ENCODE peak calls at places on chromosomes 13 and 19, in eight cellular contexts. One of them, this sample, is unnamed.
A peak's percentile ranks its signal among the peaks of the same experiment; 100 is the strongest.

GRCh38 chr13:41782086-41782485 is 178.8 kb downstream of the VWA8 start:
- DNase-seq in small intestine: no peak
- DNase-seq in GM23248: no peak
- DNase-seq in psoas muscle: no peak
- DNase-seq in CD4-positive, alpha-beta memory T cell: no peak
- DNase-seq in breast epithelium: no peak
- DNase-seq in CD4-positive, CD25-positive, alpha-beta regulatory T cell: no peak
- DNase-seq in PC-3: no peak
- DNase-seq in this sample: no peak

GRCh38 chr19:27776020-27776419 is 1436.9 kb downstream of the UQCRFS1 start:
- DNase-seq in GM23248: peak; percentile 68
- DNase-seq in psoas muscle: no peak
- DNase-seq in CD4-positive, CD25-positive, alpha-beta regulatory T cell: no peak
- DNase-seq in small intestine: no peak
- DNase-seq in PC-3: peak; percentile 25
- DNase-seq in CD4-positive, alpha-beta memory T cell: no peak
- DNase-seq in breast epithelium: no peak
- DNase-seq in this sample: no peak

GRCh38 chr13:21232196-21232595 is 55.7 kb downstream of the MRPL57 start:
- DNase-seq in breast epithelium: no peak
- DNase-seq in CD4-positive, CD25-positive, alpha-beta regulatory T cell: no peak
- DNase-seq in psoas muscle: peak; percentile 62
- DNase-seq in GM23248: peak; percentile 67
- DNase-seq in PC-3: no peak
- DNase-seq in CD4-positive, alpha-beta memory T cell: no peak
- DNase-seq in small intestine: no peak
- DNase-seq in this sample: peak; percentile 25

GRCh38 chr19:47153266-47153665 is 22.6 kb downstream of the SAE1 start:
- DNase-seq in GM23248: no peak
- DNase-seq in small intestine: no peak
- DNase-seq in PC-3: no peak
- DNase-seq in psoas muscle: no peak
- DNase-seq in breast epithelium: no peak
- DNase-seq in CD4-positive, CD25-positive, alpha-beta regulatory T cell: no peak
- DNase-seq in CD4-positive, alpha-beta memory T cell: no peak
- DNase-seq in this sample: no peak

GRCh38 chr13:29805994-29806748 is 44.2 kb downstream of the UBL3 start:
- DNase-seq in small intestine: no peak
- DNase-seq in psoas muscle: no peak
- DNase-seq in PC-3: no peak
- DNase-seq in CD4-positive, alpha-beta memory T cell: no peak
- DNase-seq in breast epithelium: no peak
- DNase-seq in CD4-positive, CD25-positive, alpha-beta regulatory T cell: no peak
- DNase-seq in GM23248: no peak
- DNase-seq in this sample: no peak

GRCh38 chr19:39082167-39082566 is 2.0 kb upstream of the ACP7 start:
- DNase-seq in PC-3: no peak
- DNase-seq in CD4-positive, alpha-beta memory T cell: no peak
- DNase-seq in breast epithelium: no peak
- DNase-seq in small intestine: no peak
- DNase-seq in psoas muscle: no peak
- DNase-seq in CD4-positive, CD25-positive, alpha-beta regulatory T cell: no peak
- DNase-seq in GM23248: no peak
- DNase-seq in this sample: no peak

GRCh38 chr13:97505022-97505421 is 71.1 kb downstream of the RAP2A start:
- DNase-seq in small intestine: peak; percentile 60
- DNase-seq in breast epithelium: no peak
- DNase-seq in CD4-positive, CD25-positive, alpha-beta regulatory T cell: no peak
- DNase-seq in psoas muscle: no peak
- DNase-seq in PC-3: no peak
- DNase-seq in GM23248: no peak
- DNase-seq in CD4-positive, alpha-beta memory T cell: no peak
- DNase-seq in this sample: no peak

GRCh38 chr13:36142735-36143134 is 11.6 kb upstream of the DCLK1 start:
- DNase-seq in small intestine: no peak
- DNase-seq in CD4-positive, alpha-beta memory T cell: no peak
- DNase-seq in GM23248: no peak
- DNase-seq in PC-3: no peak
- DNase-seq in breast epithelium: no peak
- DNase-seq in psoas muscle: no peak
- DNase-seq in CD4-positive, CD25-positive, alpha-beta regulatory T cell: no peak
- DNase-seq in this sample: no peak

GRCh38 chr19:6587093-6587820 is 3.7 kb downstream of the CD70 start:
- DNase-seq in breast epithelium: no peak
- DNase-seq in GM23248: peak; percentile 64
- DNase-seq in small intestine: no peak
- DNase-seq in PC-3: no peak
- DNase-seq in psoas muscle: no peak
- DNase-seq in CD4-positive, CD25-positive, alpha-beta regulatory T cell: no peak
- DNase-seq in CD4-positive, alpha-beta memory T cell: no peak
- DNase-seq in this sample: no peak

GRCh38 chr13:46295531-46296464 is 84.1 kb downstream of the LRRC63 start:
- DNase-seq in CD4-positive, alpha-beta memory T cell: peak; percentile 89
- DNase-seq in CD4-positive, CD25-positive, alpha-beta regulatory T cell: peak; percentile 68
- DNase-seq in GM23248: peak; percentile 97
- DNase-seq in PC-3: peak; percentile 39
- DNase-seq in small intestine: peak; percentile 31
- DNase-seq in psoas muscle: no peak
- DNase-seq in breast epithelium: no peak
- DNase-seq in this sample: no peak

GRCh38 chr19:41219924-41220567 is 1.0 kb downstream of the AXL start:
- DNase-seq in breast epithelium: no peak
- DNase-seq in psoas muscle: peak; percentile 79
- DNase-seq in CD4-positive, alpha-beta memory T cell: no peak
- DNase-seq in small intestine: no peak
- DNase-seq in PC-3: peak; percentile 27
- DNase-seq in CD4-positive, CD25-positive, alpha-beta regulatory T cell: no peak
- DNase-seq in GM23248: peak; percentile 81
- DNase-seq in this sample: no peak

GRCh38 chr13:97574926-97575325 is 141.0 kb downstream of the RAP2A start:
- DNase-seq in GM23248: peak; percentile 29
- DNase-seq in psoas muscle: no peak
- DNase-seq in breast epithelium: no peak
- DNase-seq in CD4-positive, alpha-beta memory T cell: peak; percentile 2
- DNase-seq in CD4-positive, CD25-positive, alpha-beta regulatory T cell: no peak
- DNase-seq in PC-3: peak; percentile 59
- DNase-seq in small intestine: peak; percentile 32
- DNase-seq in this sample: no peak

GRCh38 chr13:112885782-112886268 is 83.2 kb upstream of the MCF2L start:
- DNase-seq in breast epithelium: peak; percentile 83
- DNase-seq in CD4-positive, CD25-positive, alpha-beta regulatory T cell: no peak
- DNase-seq in PC-3: peak; percentile 83
- DNase-seq in GM23248: peak; percentile 93
- DNase-seq in small intestine: peak; percentile 80
- DNase-seq in psoas muscle: peak; percentile 82
- DNase-seq in CD4-positive, alpha-beta memory T cell: no peak
- DNase-seq in this sample: peak; percentile 44

GRCh38 chr13:29878101-29878500 is 27.7 kb upstream of the UBL3 start:
- DNase-seq in PC-3: no peak
- DNase-seq in breast epithelium: no peak
- DNase-seq in GM23248: no peak
- DNase-seq in psoas muscle: no peak
- DNase-seq in small intestine: peak; percentile 69
- DNase-seq in CD4-positive, alpha-beta memory T cell: no peak
- DNase-seq in CD4-positive, CD25-positive, alpha-beta regulatory T cell: no peak
- DNase-seq in this sample: no peak

DNA sequence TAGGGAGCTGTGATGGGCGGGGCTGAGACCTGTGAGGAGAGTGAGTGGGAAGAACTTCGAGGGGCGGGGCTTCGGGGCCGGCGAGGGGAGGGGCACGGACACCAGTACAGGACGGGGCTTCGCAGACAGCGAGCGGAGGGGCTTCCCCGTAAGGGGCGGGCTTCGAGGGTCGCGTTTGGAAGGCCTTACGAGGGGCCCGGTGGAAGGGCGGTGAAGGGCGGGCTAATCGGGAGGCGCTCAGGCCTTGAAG is 4.1 kb upstream of the EMP3 start:
- DNase-seq in CD4-positive, alpha-beta memory T cell: peak; percentile 93
- DNase-seq in breast epithelium: peak; percentile 100
- DNase-seq in psoas muscle: peak; percentile 97
- DNase-seq in CD4-positive, CD25-positive, alpha-beta regulatory T cell: peak; percentile 88
- DNase-seq in GM23248: peak; percentile 94
- DNase-seq in small intestine: peak; percentile 96
- DNase-seq in PC-3: peak; percentile 92
- DNase-seq in this sample: peak; percentile 95
- H3K4me1 ChIP-seq in CD4-positive, alpha-beta memory T cell: peaks cover 49% of the 10 kb centered on the region
- H3K4me1 ChIP-seq in breast epithelium: peaks cover 6% of the 10 kb centered on the region
- H3K4me1 ChIP-seq in psoas muscle: peaks cover 14% of the 10 kb centered on the region
- H3K4me1 ChIP-seq in CD4-positive, CD25-positive, alpha-beta regulatory T cell: peaks cover 53% of the 10 kb centered on the region
- H3K4me1 ChIP-seq in GM23248: peaks cover 23% of the 10 kb centered on the region
- H3K4me1 ChIP-seq in small intestine: no peaks in the 10 kb centered on the region
- H3K4me1 ChIP-seq in PC-3: peaks cover 48% of the 10 kb centered on the region
- H3K4me1 ChIP-seq in this sample: peaks cover 28% of the 10 kb centered on the region

DNA sequence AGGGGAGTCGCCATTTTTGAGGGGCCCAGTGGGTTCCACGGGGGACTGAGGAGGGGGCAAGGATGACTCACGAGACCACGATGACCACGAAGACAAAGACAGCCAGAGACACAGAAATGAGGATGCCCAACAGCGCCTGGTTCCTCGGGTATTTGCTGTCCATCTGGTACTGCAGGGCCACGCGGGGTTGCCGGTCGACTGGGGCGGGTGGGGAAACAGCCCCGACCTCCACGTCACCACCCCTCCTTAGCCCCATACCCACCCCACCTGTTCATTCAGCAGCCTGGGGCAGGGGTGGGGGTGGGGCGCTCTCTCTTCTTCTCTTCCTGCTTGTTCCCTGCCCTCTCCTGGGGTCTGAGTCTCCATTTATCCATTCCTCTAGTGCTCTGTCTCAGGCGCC is 8.6 kb downstream of the IZUMO2 start:
- DNase-seq in CD4-positive, alpha-beta memory T cell: no peak
- DNase-seq in breast epithelium: no peak
- DNase-seq in GM23248: no peak
- DNase-seq in small intestine: no peak
- DNase-seq in CD4-positive, CD25-positive, alpha-beta regulatory T cell: no peak
- DNase-seq in PC-3: no peak
- DNase-seq in psoas muscle: no peak
- DNase-seq in this sample: no peak
- H3K9me3 ChIP-seq in CD4-positive, alpha-beta memory T cell: peaks cover 7% of the 10 kb centered on the region
- H3K9me3 ChIP-seq in breast epithelium: no peaks in the 10 kb centered on the region
- H3K9me3 ChIP-seq in GM23248: no peaks in the 10 kb centered on the region
- H3K9me3 ChIP-seq in small intestine: no peaks in the 10 kb centered on the region
- H3K9me3 ChIP-seq in CD4-positive, CD25-positive, alpha-beta regulatory T cell: peaks cover 9% of the 10 kb centered on the region
- H3K9me3 ChIP-seq in PC-3: no peaks in the 10 kb centered on the region
- H3K9me3 ChIP-seq in psoas muscle: peaks cover 4% of the 10 kb centered on the region
- H3K9me3 ChIP-seq in this sample: no peaks in the 10 kb centered on the region

GRCh38 chr13:104321756-104322155 is 1255.5 kb upstream of the SLC10A2 start:
- DNase-seq in CD4-positive, alpha-beta memory T cell: no peak
- DNase-seq in breast epithelium: no peak
- DNase-seq in PC-3: no peak
- DNase-seq in psoas muscle: no peak
- DNase-seq in CD4-positive, CD25-positive, alpha-beta regulatory T cell: no peak
- DNase-seq in GM23248: no peak
- DNase-seq in small intestine: no peak
- DNase-seq in this sample: no peak

GRCh38 chr13:104327217-104327616 is 1261.0 kb upstream of the SLC10A2 start:
- DNase-seq in GM23248: no peak
- DNase-seq in CD4-positive, alpha-beta memory T cell: no peak
- DNase-seq in PC-3: no peak
- DNase-seq in psoas muscle: no peak
- DNase-seq in small intestine: no peak
- DNase-seq in CD4-positive, CD25-positive, alpha-beta regulatory T cell: no peak
- DNase-seq in breast epithelium: no peak
- DNase-seq in this sample: no peak

GRCh38 chr13:104326523-104326922 is 1260.3 kb upstream of the SLC10A2 start:
- DNase-seq in GM23248: no peak
- DNase-seq in small intestine: no peak
- DNase-seq in breast epithelium: no peak
- DNase-seq in psoas muscle: no peak
- DNase-seq in PC-3: no peak
- DNase-seq in CD4-positive, alpha-beta memory T cell: no peak
- DNase-seq in CD4-positive, CD25-positive, alpha-beta regulatory T cell: no peak
- DNase-seq in this sample: no peak
- H3K27ac ChIP-seq in GM23248: no peak overlapping the region
- H3K27ac ChIP-seq in small intestine: no peak overlapping the region
- H3K27ac ChIP-seq in breast epithelium: no peak overlapping the region
- H3K27ac ChIP-seq in psoas muscle: no peak overlapping the region
- H3K27ac ChIP-seq in PC-3: no peak overlapping the region
- H3K27ac ChIP-seq in CD4-positive, alpha-beta memory T cell: no peak overlapping the region
- H3K27ac ChIP-seq in CD4-positive, CD25-positive, alpha-beta regulatory T cell: no peak overlapping the region
- H3K27ac ChIP-seq in this sample: no peak overlapping the region

GRCh38 chr13:99436013-99436412 is 65.3 kb upstream of the TM9SF2 start:
- DNase-seq in CD4-positive, CD25-positive, alpha-beta regulatory T cell: no peak
- DNase-seq in small intestine: no peak
- DNase-seq in GM23248: no peak
- DNase-seq in breast epithelium: no peak
- DNase-seq in psoas muscle: no peak
- DNase-seq in PC-3: peak; percentile 9
- DNase-seq in CD4-positive, alpha-beta memory T cell: no peak
- DNase-seq in this sample: no peak

GRCh38 chr13:99436686-99437416 is 64.4 kb upstream of the TM9SF2 start:
- DNase-seq in CD4-positive, alpha-beta memory T cell: peak; percentile 94
- DNase-seq in small intestine: peak; percentile 86
- DNase-seq in breast epithelium: peak; percentile 85
- DNase-seq in CD4-positive, CD25-positive, alpha-beta regulatory T cell: peak; percentile 93
- DNase-seq in psoas muscle: peak; percentile 90
- DNase-seq in GM23248: peak; percentile 93
- DNase-seq in PC-3: peak; percentile 73
- DNase-seq in this sample: peak; percentile 58

GRCh38 chr13:99439048-99439447 is 62.2 kb upstream of the TM9SF2 start:
- DNase-seq in breast epithelium: no peak
- DNase-seq in CD4-positive, CD25-positive, alpha-beta regulatory T cell: no peak
- DNase-seq in GM23248: no peak
- DNase-seq in psoas muscle: no peak
- DNase-seq in PC-3: no peak
- DNase-seq in CD4-positive, alpha-beta memory T cell: no peak
- DNase-seq in small intestine: no peak
- DNase-seq in this sample: no peak

GRCh38 chr13:99442273-99442895 is 58.9 kb upstream of the TM9SF2 start:
- DNase-seq in psoas muscle: no peak
- DNase-seq in CD4-positive, alpha-beta memory T cell: peak; percentile 70
- DNase-seq in small intestine: peak; percentile 55
- DNase-seq in PC-3: peak; percentile 64
- DNase-seq in breast epithelium: no peak
- DNase-seq in CD4-positive, CD25-positive, alpha-beta regulatory T cell: peak; percentile 73
- DNase-seq in GM23248: peak; percentile 58
- DNase-seq in this sample: no peak

DNA sequence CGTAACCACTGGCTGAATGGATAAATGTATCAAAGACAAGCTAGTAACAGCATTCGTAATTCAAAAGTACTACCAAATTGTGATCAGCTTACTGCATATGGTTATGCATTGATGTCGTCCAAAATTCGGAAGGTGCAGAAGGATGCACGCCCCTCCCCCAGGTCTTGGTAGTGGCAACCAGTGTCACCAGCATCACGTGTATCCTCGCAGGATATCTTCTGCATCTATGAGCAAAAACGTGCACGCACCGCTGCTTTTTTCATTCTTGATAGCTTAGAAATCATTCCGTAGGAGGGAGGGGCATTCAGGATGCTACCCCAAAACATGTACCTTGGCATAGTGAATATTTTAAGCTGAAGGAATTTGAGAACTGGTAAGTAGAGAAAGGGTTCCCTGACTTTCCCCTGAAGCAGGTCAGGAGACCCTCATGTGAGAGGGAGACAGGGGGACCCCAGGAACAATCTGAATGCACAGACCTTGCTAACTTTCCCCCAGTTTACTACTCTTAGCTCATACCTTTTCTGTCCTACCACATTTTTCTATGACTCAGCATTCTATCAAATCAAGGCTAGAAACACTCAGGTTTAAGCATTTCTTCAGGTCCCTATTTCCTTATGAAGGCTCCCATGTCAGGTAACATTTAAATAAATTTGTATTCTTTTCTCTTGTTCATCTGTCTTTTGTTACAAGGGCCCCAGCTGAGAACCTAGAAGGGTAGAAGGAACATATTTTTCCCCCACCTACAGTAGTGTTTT is 61.2 kb upstream of the TM9SF2 start:
- DNase-seq in CD4-positive, CD25-positive, alpha-beta regulatory T cell: no peak
- DNase-seq in breast epithelium: no peak
- DNase-seq in PC-3: peak; percentile 32
- DNase-seq in GM23248: no peak
- DNase-seq in psoas muscle: no peak
- DNase-seq in CD4-positive, alpha-beta memory T cell: no peak
- DNase-seq in small intestine: no peak
- DNase-seq in this sample: no peak
- H3K4me1 ChIP-seq in CD4-positive, CD25-positive, alpha-beta regulatory T cell: peaks cover 23% of the 10 kb centered on the region
- H3K4me1 ChIP-seq in breast epithelium: no peaks in the 10 kb centered on the region
- H3K4me1 ChIP-seq in PC-3: peaks cover 9% of the 10 kb centered on the region
- H3K4me1 ChIP-seq in GM23248: no peaks in the 10 kb centered on the region
- H3K4me1 ChIP-seq in psoas muscle: no peaks in the 10 kb centered on the region
- H3K4me1 ChIP-seq in CD4-positive, alpha-beta memory T cell: peaks cover 25% of the 10 kb centered on the region
- H3K4me1 ChIP-seq in small intestine: no peaks in the 10 kb centered on the region
- H3K4me1 ChIP-seq in this sample: peaks cover 6% of the 10 kb centered on the region